ENCODE peak calls at places on chromosomes 7 and 10, in eight cellular contexts. R is kidney epithelial cell, M is neural progenitor cell, I is A549, P is sigmoid colon, Q is AG04449, C is HL-60, D is fibroblast of lung. H is an unnamed sample.

GRCh38 chr7:157850481-157851444 is 514.0 kb downstream of the DNAJB6 start:
- DNase-seq in M (no peak), I (no peak), C (no peak), Q (no peak), P (no peak), D (no peak), R (no peak), H (no peak)

GRCh38 chr10:99630439-99630838 is 10.2 kb upstream of the SLC25A28 start:
- DNase-seq in C (peak), Q (no peak), M (peak), R (no peak), D (peak), I (peak), P (no peak), H (peak)

GRCh38 chr7:2824678-2825461 is 19.2 kb downstream of the GNA12 start:
- DNase-seq in I (no peak), C (no peak), M (peak), D (peak), P (peak), R (no peak), Q (no peak), H (no peak)

GRCh38 chr7:149865437-149865836 is 8.3 kb upstream of the ATP6V0E2 start:
- DNase-seq in R (no peak), Q (no peak), D (peak), P (no peak), M (no peak), I (no peak), C (peak), H (no peak)

GRCh38 chr10:78299861-78300453 is 266.3 kb downstream of the RPS24 start:
- DNase-seq in P (peak), R (no peak), Q (no peak), C (peak), M (no peak), I (no peak), D (no peak), H (no peak)

GRCh38 chr10:27717191-27717590 is 28.4 kb downstream of the MKX start:
- DNase-seq in M (no peak), R (no peak), I (no peak), C (no peak), P (no peak), Q (no peak), D (peak), H (no peak)

GRCh38 chr7:115731796-115732471 is 298.6 kb downstream of the TFEC start:
- DNase-seq in Q (no peak), P (no peak), C (no peak), I (no peak), M (no peak), R (no peak), D (no peak), H (no peak)

GRCh38 chr10:49751216-49751615 is 10.9 kb downstream of the OGDHL start:
- DNase-seq in C (no peak), Q (no peak), P (no peak), D (no peak), R (no peak), M (no peak), I (no peak), H (no peak)

GRCh38 chr10:126839094-126839761 is 66.0 kb upstream of the DOCK1 start:
- DNase-seq in R (no peak), C (no peak), D (no peak), I (no peak), P (no peak), M (no peak), Q (no peak), H (no peak)

GRCh38 chr7:68122806-68123205 is 1126.2 kb downstream of the TYW1 start:
- DNase-seq in Q (no peak), R (no peak), I (no peak), D (no peak), C (no peak), M (no peak), P (no peak), H (no peak)

GRCh38 chr7:81211617-81212016 is 292.8 kb upstream of the SEMA3C start:
- DNase-seq in R (no peak), I (no peak), D (peak), M (peak), C (no peak), P (no peak), Q (no peak), H (no peak)

GRCh38 chr7:33485746-33486491 is 356.6 kb downstream of the BBS9 start:
- DNase-seq in I (no peak), D (peak), C (no peak), M (no peak), R (no peak), P (no peak), Q (no peak), H (peak)

GRCh38 chr10:73859441-73860049 is 14.8 kb downstream of the CAMK2G start:
- DNase-seq in M (no peak), P (peak), D (no peak), I (no peak), R (no peak), Q (no peak), C (no peak), H (no peak)

GRCh38 chr10:132563485-132564248 is 26.1 kb downstream of the INPP5A start:
- DNase-seq in I (no peak), Q (no peak), M (no peak), C (no peak), R (no peak), P (peak), D (peak), H (no peak)

GRCh38 chr7:157412021-157412443 is 75.2 kb downstream of the DNAJB6 start:
- DNase-seq in Q (peak), R (no peak), I (no peak), M (no peak), D (peak), C (no peak), P (no peak), H (peak)

GRCh38 chr10:29435809-29436501 is 147.1 kb downstream of the LYZL1 start:
- DNase-seq in Q (peak), R (no peak), I (no peak), M (no peak), D (peak), P (no peak), C (no peak), H (no peak)

GRCh38 chr7:125098377-125098970 is 168.8 kb upstream of the POT1 start:
- DNase-seq in M (no peak), P (no peak), C (no peak), I (no peak), R (no peak), D (peak), Q (no peak), H (peak)

GRCh38 chr10:28503114-28503513 is 29.8 kb upstream of the WAC start:
- DNase-seq in Q (no peak), D (peak), R (no peak), I (no peak), M (no peak), P (no peak), C (no peak), H (peak)

GRCh38 chr7:20083781-20084180 is 133.4 kb downstream of the MACC1 start:
- DNase-seq in Q (no peak), C (no peak), D (peak), P (peak), I (peak), R (no peak), M (no peak), H (peak)

GRCh38 chr10:15640536-15641085 is 79.1 kb downstream of the ITGA8 start:
- DNase-seq in R (no peak), P (no peak), I (no peak), C (no peak), Q (no peak), D (no peak), M (no peak), H (no peak)

GRCh38 chr10:121240011-121240410 is 358.2 kb downstream of the FGFR2 start:
- DNase-seq in R (no peak), Q (no peak), M (no peak), P (no peak), D (no peak), I (no peak), C (no peak), H (peak)

GRCh38 chr7:157635148-157635500 is 298.3 kb downstream of the DNAJB6 start:
- DNase-seq in D (no peak), P (no peak), M (no peak), C (no peak), Q (no peak), R (no peak), I (no peak), H (no peak)

GRCh38 chr7:127504715-127505114 is 80.7 kb downstream of the GCC1 start:
- DNase-seq in M (peak), C (peak), P (no peak), R (no peak), D (no peak), Q (no peak), I (peak), H (peak)

GRCh38 chr7:130426541-130426940 is 14.3 kb downstream of the CEP41 start:
- DNase-seq in Q (no peak), I (no peak), R (no peak), D (no peak), M (no peak), C (no peak), P (no peak), H (no peak)

GRCh38 chr7:2193120-2193519 is 39.6 kb downstream of the MAD1L1 start:
- DNase-seq in P (no peak), R (no peak), Q (no peak), D (no peak), M (peak), C (no peak), I (no peak), H (no peak)

GRCh38 chr7:13979671-13980438 is 9.6 kb downstream of the ETV1 start:
- DNase-seq in Q (no peak), R (no peak), D (peak), P (no peak), C (no peak), I (no peak), M (no peak), H (peak)
- H3K4me3 ChIP-seq in Q (no peak), R (no peak), D (peak), P (no peak), C (no peak), I (no peak), M (no peak), H (no peak)

DNA sequence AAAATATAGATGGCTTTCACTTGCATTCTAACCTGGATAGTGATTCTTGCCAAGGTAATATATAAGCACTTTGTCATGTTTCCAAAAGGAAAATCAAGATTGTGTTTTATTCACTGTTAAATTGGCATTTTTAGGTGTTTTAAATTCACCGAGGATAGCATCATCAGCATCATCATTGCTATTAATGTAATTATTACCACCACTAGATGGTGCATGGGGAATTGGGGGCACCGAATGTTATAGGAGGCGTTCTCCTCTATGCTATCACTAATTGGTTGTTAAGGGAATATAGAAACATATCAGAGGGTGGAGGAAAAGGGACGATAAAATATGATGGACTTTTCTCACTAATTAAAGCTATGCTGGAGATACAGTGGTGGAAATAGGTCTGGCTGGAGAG is 95.5 kb downstream of the CELF2 start:
- DNase-seq in R (no peak), Q (no peak), M (no peak), C (peak), I (no peak), D (no peak), P (no peak), H (no peak)
- TF ChIP-seq CTCF in R (no peak), Q (no peak), M (peak), C (no peak), I (peak), D (peak), P (peak), H (no peak)

DNA sequence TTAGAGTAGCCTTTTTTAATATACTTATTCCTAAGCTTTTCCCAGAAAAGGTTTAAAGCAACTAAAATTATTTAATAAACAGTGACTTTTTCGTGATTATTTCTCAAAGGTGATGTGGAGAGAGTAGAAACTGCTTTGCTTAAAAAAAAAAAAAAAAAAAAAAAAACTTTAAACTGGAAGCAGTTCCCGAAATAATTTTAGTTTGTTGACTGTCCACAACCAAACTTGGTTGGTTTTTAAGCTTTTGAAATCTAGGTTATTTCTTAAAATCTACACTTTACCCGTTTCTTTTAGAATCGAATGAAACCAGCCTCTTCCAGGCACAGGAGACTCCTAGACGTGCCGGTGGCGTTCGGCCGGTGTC is 7.2 kb downstream of the SKAP2 start:
- DNase-seq in R (no peak), M (no peak), Q (no peak), P (no peak), C (no peak), I (no peak), D (no peak), H (no peak)
- H3K4me3 ChIP-seq in R (peak), M (no peak), Q (no peak), P (no peak), C (no peak), I (no peak), D (peak), H (no peak)

GRCh38 chr10:22105270-22105669 is 101.7 kb upstream of the DNAJC1 start:
- DNase-seq in M (no peak), R (no peak), D (no peak), C (no peak), P (no peak), I (no peak), Q (no peak), H (no peak)

DNA sequence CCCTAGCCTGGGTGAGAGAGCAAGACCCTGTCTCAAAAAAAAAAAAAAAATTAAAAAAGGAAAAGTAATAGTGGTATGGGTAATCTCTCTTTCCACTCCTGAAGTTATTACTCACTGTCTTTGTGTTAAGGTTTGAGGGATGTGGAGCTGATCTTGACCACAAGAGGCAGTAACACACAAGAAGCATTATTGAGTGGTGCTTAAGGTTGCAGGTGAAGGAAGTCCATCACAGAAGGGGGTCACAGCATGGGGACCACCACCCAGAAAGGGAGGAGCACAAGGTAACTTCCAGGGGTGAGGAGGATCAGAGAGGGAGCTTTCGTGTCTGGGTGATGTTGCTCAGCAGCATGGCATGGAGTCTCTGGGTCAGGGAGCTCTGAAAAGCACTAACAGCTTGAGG is 100.2 kb upstream of the DNAJC1 start:
- DNase-seq in I (peak), Q (no peak), M (peak), P (no peak), C (no peak), R (no peak), D (no peak), H (peak)
- TF ChIP-seq CTCF in I (no peak), Q (no peak), M (peak), P (no peak), C (no peak), R (peak), D (peak), H (peak)

H was measured in epithelial cell of esophagus.